ENCODE peak calls at places on chromosomes 6 and 20, in five cellular contexts. I is iris pigment epithelial cell, O is endothelial cell, H is kidney glomerular epithelial cell, Q is glomerular endothelial cell. K is an unnamed sample.

GRCh38 chr6:63816979-63817436 is 181.4 kb downstream of the PHF3 start:
- DNase-seq in I (peak; percentile 39), O (no peak), Q (no peak), H (peak; percentile 17), K (no peak)

GRCh38 chr20:36135159-36135558 is 19.4 kb upstream of the EPB41L1 start:
- DNase-seq in O (no peak), I (no peak), Q (no peak), H (no peak), K (no peak)

GRCh38 chr20:62918137-62918536 is 8.2 kb downstream of the DIDO1 start:
- DNase-seq in Q (no peak), I (no peak), H (no peak), O (no peak), K (no peak)

GRCh38 chr6:88749849-88750248 is 213.6 kb downstream of the RNGTT start:
- DNase-seq in H (no peak), Q (no peak), I (peak; percentile 24), O (no peak), K (no peak)

GRCh38 chr6:26141378-26141901 is 54.2 kb downstream of the HFE start:
- DNase-seq in H (no peak), Q (no peak), O (no peak), I (no peak), K (no peak)

GRCh38 chr6:145028144-145028818 is 707.0 kb downstream of the EPM2A start:
- DNase-seq in H (peak; percentile 62), I (peak; percentile 43), Q (peak; percentile 25), O (peak; percentile 14), K (peak; percentile 15)

GRCh38 chr20:40980106-40980827 is 48.4 kb upstream of the TOP1 start:
- DNase-seq in H (no peak), O (no peak), Q (no peak), I (no peak), K (no peak)

GRCh38 chr20:60512436-60512835 is 554.2 kb downstream of the CDH26 start:
- DNase-seq in Q (no peak), H (no peak), I (peak; percentile 42), O (no peak), K (no peak)

GRCh38 chr6:164151161-164151728 is 736.7 kb downstream of the QKI start:
- DNase-seq in O (no peak), H (no peak), Q (no peak), I (no peak), K (no peak)

K was measured in 8988T.